ENCODE peak calls at places on chromosome 19, in four cellular contexts. W is HepG2, V is K562, R is WTC11. D is an unnamed sample.

GRCh38 chr19:54460230-54461005 is 3.2 kb downstream of the LENG9 start:
- DNase-seq in W (no peak), V (no peak), R (no peak), D (no peak)

GRCh38 chr19:2391118-2391725 is 31.2 kb downstream of the TMPRSS9 start:
- DNase-seq in W (peak), V (peak), R (no peak), D (peak)

GRCh38 chr19:46951236-46951986 is 68.2 kb upstream of the NPAS1 start:
- DNase-seq in W (peak), V (no peak), R (no peak), D (no peak)

GRCh38 chr19:46076951-46077814 is 36.4 kb upstream of the IGFL4 start:
- DNase-seq in W (peak), V (peak), R (peak), D (peak)

GRCh38 chr19:54319049-54319448 is 6.1 kb upstream of the LILRA5 start:
- DNase-seq in W (no peak), V (no peak), R (no peak), D (no peak)

GRCh38 chr19:55452381-55453325 is 8.8 kb downstream of the ISOC2 start:
- DNase-seq in W (peak), V (peak), R (peak), D (peak)

GRCh38 chr19:16627194-16627927 is 643 bp downstream of the MED26 start:
- DNase-seq in W (peak), V (peak), R (no peak), D (no peak)

GRCh38 chr19:46404039-46404883 is 9.1 kb downstream of the CCDC8 start:
- DNase-seq in W (peak), V (peak), R (peak), D (no peak)

GRCh38 chr19:51005248-51005647 is 3.8 kb upstream of the KLK8 start:
- DNase-seq in W (no peak), V (no peak), R (no peak), D (no peak)

GRCh38 chr19:4633140-4633967 is 6.0 kb upstream of the TNFAIP8L1 start:
- DNase-seq in W (peak), V (peak), R (peak), D (peak)

GRCh38 chr19:46953955-46954501 is 65.6 kb upstream of the NPAS1 start:
- DNase-seq in W (peak), V (no peak), R (no peak), D (no peak)

GRCh38 chr19:3683866-3684816 is 16.1 kb downstream of the PIP5K1C start:
- DNase-seq in W (no peak), V (peak), R (no peak), D (peak)

GRCh38 chr19:52691215-52691610 is 43.6 kb downstream of the ZNF611 start:
- DNase-seq in W (no peak), V (peak), R (no peak), D (no peak)

GRCh38 chr19:34230833-34231232 is 23.5 kb upstream of the GARRE1 start:
- DNase-seq in W (no peak), V (no peak), R (peak), D (no peak)

GRCh38 chr19:46081928-46082727 is 41.3 kb upstream of the IGFL4 start:
- DNase-seq in W (peak), V (peak), R (no peak), D (peak)

GRCh38 chr19:15161028-15161984 is 39.5 kb downstream of the NOTCH3 start:
- DNase-seq in W (peak), V (peak), R (peak), D (peak)

GRCh38 chr19:343941-344624 is 513 bp downstream of the MIER2 start:
- DNase-seq in W (no peak), V (peak), R (peak), D (peak)

GRCh38 chr19:15644066-15644741 is 3.5 kb downstream of the CYP4F3 start:
- DNase-seq in W (no peak), V (no peak), R (no peak), D (no peak)

GRCh38 chr19:51020988-51021651 is 1.6 kb upstream of the KLK10 start:
- DNase-seq in W (peak), V (peak), R (no peak), D (peak)

GRCh38 chr19:18428173-18428836 is 9.1 kb downstream of the SSBP4 start:
- DNase-seq in W (no peak), V (no peak), R (no peak), D (no peak)

GRCh38 chr19:33775731-33776487 is 20.8 kb upstream of the KCTD15 start:
- DNase-seq in W (no peak), V (no peak), R (no peak), D (no peak)

GRCh38 chr19:5838437-5839311 is 828 bp downstream of the FUT6 start:
- DNase-seq in W (no peak), V (no peak), R (no peak), D (no peak)
- TF ChIP-seq ELF4 in W (peak), V (no peak), R (no peak), D (no peak)

DNA sequence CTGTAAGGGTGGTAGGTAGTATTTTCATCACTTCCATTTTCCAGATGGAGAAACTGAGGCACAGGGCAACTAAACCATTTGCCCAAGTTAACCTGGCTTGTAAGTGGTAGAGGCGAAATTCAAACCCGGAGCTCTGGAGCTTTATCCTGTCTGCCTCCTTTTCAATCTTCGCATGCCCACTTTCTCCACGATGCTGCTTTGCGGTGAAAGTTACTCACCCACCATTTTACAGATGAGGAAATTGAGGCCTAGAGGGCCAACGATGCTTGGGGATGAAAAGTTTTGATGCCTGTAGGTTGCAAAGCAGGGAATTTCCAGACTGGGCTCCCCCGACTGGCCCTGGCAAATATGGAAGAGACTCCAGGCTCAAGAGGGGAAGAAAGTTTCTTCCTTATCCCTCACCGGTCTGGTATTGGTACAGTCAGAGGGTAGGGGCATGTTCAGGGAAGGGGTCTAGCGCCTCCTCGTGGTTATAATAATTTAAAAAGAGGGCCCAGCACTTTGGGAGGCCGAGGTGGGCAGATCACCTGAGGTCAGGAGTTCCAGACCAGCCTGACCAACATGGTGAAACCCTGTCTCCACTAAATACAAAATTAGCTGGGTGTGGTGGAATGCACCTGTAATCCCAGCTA is 1.9 kb upstream of the SH2D3A start:
- DNase-seq in W (no peak), V (peak), R (peak), D (peak)
- TF ChIP-seq ELF4 in W (no peak), V (no peak), R (no peak), D (no peak)

GRCh38 chr19:8413593-8413923 is 453 bp downstream of the MARCHF2 start:
- DNase-seq in W (no peak), V (no peak), R (no peak), D (no peak)
- TF ChIP-seq ELF4 in W (no peak), V (no peak), R (no peak), D (no peak)

GRCh38 chr19:10548746-10549276 is 5.1 kb downstream of the ATG4D start:
- DNase-seq in W (no peak), V (no peak), R (no peak), D (no peak)
- TF ChIP-seq ELF4 in W (no peak), V (no peak), R (no peak), D (no peak)

GRCh38 chr19:13016628-13017305 is 21.5 kb downstream of the NFIX start:
- DNase-seq in W (no peak), V (peak), R (no peak), D (no peak)
- TF ChIP-seq ELF4 in W (no peak), V (no peak), R (no peak), D (no peak)

D was measured in HEK293T.